ENCODE peak calls at places on chromosome 12, in five cellular contexts. Y is A549; W is sciatic nerve; T is CD4-positive, alpha-beta T cell; N is activated CD4-positive, alpha-beta T cell treated with anti-CD3 and anti-CD28 coated beads for 36 hours. F is an unnamed sample.

GRCh38 chr12:28578361-28578760 is 388.1 kb downstream of the CCDC91 start:
- ATAC-seq in W (peak), T (no peak), N (no peak), Y (no peak), F (no peak)

GRCh38 chr12:4829793-4830162 is 79.9 kb upstream of the KCNA1 start:
- ATAC-seq in Y (no peak), W (no peak), N (peak), T (no peak), F (peak)

GRCh38 chr12:45242180-45242579 is 26.3 kb downstream of the ANO6 start:
- ATAC-seq in T (no peak), W (no peak), N (no peak), Y (no peak), F (no peak)

GRCh38 chr12:79674629-79675028 is 16.1 kb downstream of the PAWR start:
- ATAC-seq in Y (no peak), W (no peak), N (no peak), T (no peak), F (no peak)

GRCh38 chr12:107288414-107289125 is 195.2 kb upstream of the CRY1 start:
- ATAC-seq in Y (no peak), W (no peak), N (no peak), T (no peak), F (no peak)

GRCh38 chr12:52168019-52168717 is 23.6 kb downstream of the KRT80 start:
- ATAC-seq in N (peak), Y (peak), W (no peak), T (no peak), F (no peak)

GRCh38 chr12:107308310-107308709 is 215.0 kb upstream of the CRY1 start:
- ATAC-seq in T (no peak), N (no peak), Y (no peak), W (no peak), F (no peak)

GRCh38 chr12:30996752-30997151 is 70.2 kb downstream of the TSPAN11 start:
- ATAC-seq in W (no peak), N (no peak), Y (no peak), T (no peak), F (no peak)

GRCh38 chr12:118685983-118686607 is 295.2 kb upstream of the SRRM4 start:
- ATAC-seq in W (no peak), N (no peak), T (no peak), Y (no peak), F (no peak)

GRCh38 chr12:68267892-68268396 is 14.5 kb upstream of the IL22 start:
- ATAC-seq in W (peak), T (no peak), N (peak), Y (no peak), F (no peak)

GRCh38 chr12:54723653-54724256 is 75.6 kb upstream of the DCD start:
- ATAC-seq in W (no peak), N (peak), Y (no peak), T (peak), F (peak)

GRCh38 chr12:132078190-132078589 is 65.9 kb downstream of the DDX51 start:
- ATAC-seq in T (no peak), Y (no peak), N (no peak), W (no peak), F (no peak)